ENCODE peak calls at places on chromosomes 13 and 19, in five cellular contexts. Q is SK-N-SH, A is H1, B is HCT116, K is K562. E is an unnamed sample.

GRCh38 chr13:44573790-44574465 is 2.2 kb downstream of the TSC22D1 start:
- DNase-seq in Q (peak; percentile 27), A (no peak), B (no peak), K (peak; percentile 44), E (no peak)

GRCh38 chr19:4671182-4671851 is 1.2 kb upstream of the MYDGF start:
- DNase-seq in Q (no peak), A (no peak), B (no peak), K (no peak), E (no peak)

GRCh38 chr13:30690282-30691188 is 44.8 kb upstream of the ALOX5AP start:
- DNase-seq in Q (no peak), A (no peak), B (no peak), K (peak; percentile 31), E (no peak)

GRCh38 chr13:96279904-96280303 is 190.0 kb downstream of the HS6ST3 start:
- DNase-seq in Q (no peak), A (no peak), B (no peak), K (no peak), E (no peak)

GRCh38 chr13:60267498-60268202 is 103.9 kb upstream of the DIAPH3 start:
- DNase-seq in Q (no peak), A (peak; percentile 55), B (no peak), K (peak; percentile 62), E (peak; percentile 5)

GRCh38 chr19:16067205-16067938 is 8.9 kb upstream of the TPM4 start:
- DNase-seq in Q (no peak), A (no peak), B (peak; percentile 54), K (no peak), E (peak; percentile 44)

GRCh38 chr19:39830406-39830805 is 3.6 kb downstream of the DYRK1B start:
- DNase-seq in Q (no peak), A (no peak), B (no peak), K (no peak), E (no peak)

GRCh38 chr19:3470500-3471128 is 9.7 kb downstream of the SMIM24 start:
- DNase-seq in Q (peak; percentile 17), A (no peak), B (no peak), K (no peak), E (no peak)

GRCh38 chr13:90933097-90933826 is 414.2 kb upstream of the MIR17HG start:
- DNase-seq in Q (no peak), A (no peak), B (no peak), K (no peak), E (no peak)

GRCh38 chr13:93226065-93226622 is 463 bp upstream of the GPC6 start:
- DNase-seq in Q (peak; percentile 42), A (no peak), B (no peak), K (no peak), E (no peak)

GRCh38 chr13:30341815-30342570 is 34.6 kb upstream of the KATNAL1 start:
- DNase-seq in Q (peak; percentile 54), A (no peak), B (peak; percentile 44), K (no peak), E (peak; percentile 35)

GRCh38 chr19:40270362-40271089 is 14.6 kb downstream of the AKT2 start:
- DNase-seq in Q (no peak), A (no peak), B (no peak), K (peak; percentile 68), E (no peak)

GRCh38 chr19:18051887-18052286 is 34.8 kb downstream of the IL12RB1 start:
- DNase-seq in Q (no peak), A (no peak), B (no peak), K (no peak), E (no peak)
- TF ChIP-seq JUND in Q (no peak), A (no peak), B (no peak), K (no peak), E (no peak)

DNA sequence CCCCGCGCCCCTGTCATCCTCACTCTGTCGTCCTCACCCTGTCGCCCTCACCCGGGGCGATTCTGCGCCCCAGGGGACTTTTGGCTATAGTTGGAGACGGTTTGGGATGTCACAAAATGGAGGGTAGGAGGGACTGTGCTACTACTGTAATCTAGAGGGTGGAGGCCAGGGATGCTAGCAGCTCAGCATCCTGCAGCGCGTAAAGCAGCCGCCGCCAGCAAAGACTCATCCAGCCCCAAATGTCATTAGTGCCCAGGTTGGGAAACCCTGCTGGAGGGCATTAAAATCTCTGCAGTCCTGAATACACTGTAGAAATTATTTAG is 362 bp downstream of the ZNF557 start:
- DNase-seq in Q (no peak), A (no peak), B (no peak), K (no peak), E (no peak)
- TF ChIP-seq JUND in Q (no peak), A (no peak), B (no peak), K (no peak), E (no peak)

GRCh38 chr13:110809871-110810486 is 96.5 kb downstream of the ING1 start:
- DNase-seq in Q (no peak), A (peak; percentile 14), B (no peak), K (no peak), E (no peak)
- TF ChIP-seq JUND in Q (no peak), A (no peak), B (no peak), K (no peak), E (no peak)

DNA sequence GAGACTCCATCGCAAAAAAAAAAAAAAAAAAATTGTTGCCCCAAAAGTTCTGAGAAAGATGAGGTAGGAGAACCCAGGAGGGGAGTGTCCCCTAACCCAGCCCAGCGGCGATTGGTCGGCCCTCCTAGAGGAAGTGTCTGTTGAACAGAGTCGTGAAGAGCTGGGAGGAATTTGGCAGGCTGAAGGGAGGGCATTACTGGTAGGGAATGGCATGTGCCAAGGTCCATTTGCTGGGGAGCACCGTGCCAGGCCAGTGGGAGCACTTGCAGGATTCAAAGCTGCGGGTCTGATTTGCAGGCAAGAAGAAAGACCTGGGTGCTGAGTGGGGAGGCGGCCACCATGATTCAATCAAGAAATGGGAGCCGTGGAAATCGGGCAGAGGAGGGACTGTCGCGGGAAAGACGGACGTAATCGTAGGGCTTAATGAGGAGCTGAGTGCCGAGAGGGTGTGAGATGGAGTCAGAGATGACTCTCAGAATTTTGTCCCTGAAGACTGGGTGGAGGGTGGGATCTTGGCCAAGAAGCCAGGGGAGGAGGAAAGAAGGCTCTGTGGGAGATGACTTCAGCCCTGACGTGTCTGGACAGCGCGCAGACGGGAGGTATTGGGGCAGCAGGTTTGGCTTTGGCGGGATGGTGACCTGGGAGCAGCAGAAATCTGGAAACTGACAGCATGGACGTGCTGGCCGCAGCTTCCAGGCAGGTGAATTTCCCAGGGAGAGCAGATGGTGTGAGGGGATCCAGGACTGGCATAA is 15.4 kb downstream of the CERS4 start:
- DNase-seq in Q (no peak), A (no peak), B (no peak), K (peak; percentile 31), E (no peak)
- TF ChIP-seq JUND in Q (no peak), A (no peak), B (no peak), K (no peak), E (no peak)

GRCh38 chr19:2184422-2185012 is 20.8 kb downstream of the DOT1L start:
- DNase-seq in Q (no peak), A (no peak), B (no peak), K (no peak), E (no peak)

GRCh38 chr19:2187164-2187563 is 23.4 kb downstream of the DOT1L start:
- DNase-seq in Q (no peak), A (no peak), B (no peak), K (no peak), E (no peak)

GRCh38 chr19:2188708-2189385 is 25.1 kb downstream of the DOT1L start:
- DNase-seq in Q (no peak), A (no peak), B (no peak), K (no peak), E (no peak)

GRCh38 chr19:2185734-2186070 is 22.0 kb downstream of the DOT1L start:
- DNase-seq in Q (no peak), A (no peak), B (no peak), K (no peak), E (no peak)

GRCh38 chr19:2186071-2186846 is 22.5 kb downstream of the DOT1L start:
- DNase-seq in Q (no peak), A (no peak), B (no peak), K (no peak), E (no peak)
- TF ChIP-seq JUND in Q (no peak), A (no peak), B (no peak), K (no peak), E (no peak)

GRCh38 chr19:35038623-35039512 is 2.7 kb upstream of the HPN start:
- DNase-seq in Q (peak; percentile 44), A (no peak), B (no peak), K (no peak), E (no peak)
- TF ChIP-seq JUND in Q (no peak), A (no peak), B (no peak), K (no peak), E (no peak)

GRCh38 chr19:17078038-17078919 is 2.7 kb downstream of the MYO9B start:
- DNase-seq in Q (no peak), A (no peak), B (no peak), K (no peak), E (no peak)

GRCh38 chr19:17075860-17076538 is 422 bp downstream of the MYO9B start:
- DNase-seq in Q (no peak), A (peak; percentile 73), B (no peak), K (peak; percentile 52), E (no peak)

GRCh38 chr19:17075035-17075859 is at the start of the genes HAUS8 and MYO9B:
- DNase-seq in Q (peak; percentile 99), A (peak; percentile 98), B (peak; percentile 98), K (peak; percentile 100), E (peak; percentile 92)

GRCh38 chr19:17077447-17078028 is 2.0 kb downstream of the MYO9B start:
- DNase-seq in Q (no peak), A (no peak), B (no peak), K (no peak), E (no peak)

GRCh38 chr19:17076539-17076919 is 952 bp downstream of the MYO9B start:
- DNase-seq in Q (no peak), A (no peak), B (no peak), K (peak; percentile 31), E (peak; percentile 33)
- TF ChIP-seq JUND in Q (no peak), A (no peak), B (no peak), K (no peak), E (no peak)